ENCODE peak calls at places on chromosomes 3 and 15, in eight cellular contexts. F is A549, M is pancreas, V is fibroblast of the aortic adventitia, T is ovary, L is HCT116, J is fibroblast of pulmonary artery, Q is dorsolateral prefrontal cortex. I is an unnamed sample.

GRCh38 chr3:53806182-53807116 is 39.8 kb downstream of the CHDH start:
- DNase-seq in T (no peak), J (peak), L (no peak), Q (no peak), V (peak), M (no peak), F (no peak), I (no peak)

GRCh38 chr15:98506711-98507110 is 141.6 kb upstream of the IGF1R start:
- DNase-seq in V (no peak), M (no peak), Q (no peak), J (no peak), L (no peak), T (no peak), F (no peak), I (no peak)

GRCh38 chr3:157170861-157171260 is 10.9 kb upstream of the CCNL1 start:
- DNase-seq in Q (no peak), J (no peak), T (no peak), V (no peak), F (no peak), L (no peak), M (no peak), I (no peak)

GRCh38 chr3:187935623-187936156 is 190.4 kb upstream of the BCL6 start:
- DNase-seq in T (no peak), J (no peak), V (no peak), Q (no peak), M (no peak), F (no peak), L (no peak), I (no peak)

GRCh38 chr15:30956216-30956803 is 35.1 kb downstream of the MTMR10 start:
- DNase-seq in J (peak), T (no peak), F (no peak), Q (no peak), M (no peak), L (no peak), V (peak), I (no peak)

GRCh38 chr3:39196671-39197446 is 4.5 kb upstream of the XIRP1 start:
- DNase-seq in L (no peak), Q (no peak), V (no peak), J (no peak), F (no peak), T (no peak), M (no peak), I (no peak)

GRCh38 chr3:95154775-95155174 is 1091.9 kb downstream of the NSUN3 start:
- DNase-seq in L (no peak), J (peak), M (no peak), Q (no peak), V (no peak), F (no peak), T (no peak), I (no peak)

GRCh38 chr15:59170295-59170881 is 36.3 kb upstream of the LDHAL6B start:
- DNase-seq in F (no peak), J (peak), T (peak), M (peak), V (peak), Q (no peak), L (no peak), I (peak)

GRCh38 chr3:182609575-182610156 is 183.6 kb upstream of the ATP11B start:
- DNase-seq in M (peak), T (no peak), V (no peak), F (no peak), L (peak), J (no peak), Q (no peak), I (no peak)

GRCh38 chr3:176920806-176921205 is 276.5 kb downstream of the TBL1XR1 start:
- DNase-seq in F (no peak), Q (no peak), L (no peak), T (no peak), V (no peak), J (no peak), M (no peak), I (no peak)

GRCh38 chr3:34869696-34870095 is 769.6 kb upstream of the ARPP21 start:
- DNase-seq in L (no peak), J (no peak), M (no peak), F (no peak), V (no peak), T (no peak), Q (no peak), I (no peak)

GRCh38 chr3:78497025-78497424 is 1270.8 kb downstream of the ROBO1 start:
- DNase-seq in J (no peak), V (no peak), L (no peak), F (no peak), M (no peak), T (no peak), Q (no peak), I (no peak)

GRCh38 chr3:126556637-126557414 is 1.9 kb downstream of the C3orf22 start:
- DNase-seq in F (no peak), J (no peak), M (no peak), Q (no peak), T (no peak), L (no peak), V (no peak), I (no peak)

GRCh38 chr15:76065267-76065666 is 5.5 kb downstream of the TMEM266 start:
- DNase-seq in J (no peak), T (no peak), F (no peak), M (no peak), Q (no peak), L (no peak), V (no peak), I (no peak)

GRCh38 chr15:39299506-39300267 is 281.2 kb upstream of the THBS1 start:
- DNase-seq in L (no peak), J (no peak), T (no peak), F (no peak), V (no peak), M (no peak), Q (no peak), I (peak)

GRCh38 chr3:19757773-19758172 is 176.2 kb downstream of the EFHB start:
- DNase-seq in T (no peak), M (no peak), Q (no peak), F (no peak), L (no peak), J (no peak), V (no peak), I (no peak)

GRCh38 chr3:59821274-59821673 is 771.4 kb upstream of the CFAP20DC start:
- DNase-seq in T (no peak), M (no peak), J (no peak), Q (no peak), V (no peak), L (no peak), F (no peak), I (no peak)

GRCh38 chr3:13932578-13933295 is 52.9 kb upstream of the WNT7A start:
- DNase-seq in T (no peak), F (no peak), L (no peak), Q (no peak), M (no peak), J (no peak), V (no peak), I (no peak)

GRCh38 chr15:91561371-91562100 is 292.0 kb upstream of the SLCO3A1 start:
- DNase-seq in L (no peak), M (no peak), J (peak), V (peak), F (no peak), T (no peak), Q (no peak), I (peak)

GRCh38 chr15:63564093-63564492 is 33.1 kb upstream of the FBXL22 start:
- DNase-seq in V (no peak), L (no peak), J (no peak), T (no peak), F (no peak), M (no peak), Q (no peak), I (no peak)

GRCh38 chr3:176514297-176514696 is 683.0 kb downstream of the TBL1XR1 start:
- DNase-seq in T (no peak), J (peak), M (no peak), F (peak), V (peak), L (peak), Q (no peak), I (no peak)

GRCh38 chr3:40487172-40487571 is 10.2 kb downstream of the ZNF619 start:
- DNase-seq in L (no peak), T (no peak), M (no peak), V (no peak), J (no peak), Q (no peak), F (no peak), I (no peak)

GRCh38 chr3:129116482-129116946 is 5.1 kb downstream of the RAB43 start:
- DNase-seq in V (no peak), T (no peak), M (no peak), J (no peak), F (no peak), Q (no peak), L (no peak), I (no peak)

GRCh38 chr3:58175429-58176184 is 35.2 kb downstream of the DNASE1L3 start:
- DNase-seq in M (peak), L (no peak), J (peak), V (peak), F (no peak), Q (no peak), T (peak), I (no peak)

GRCh38 chr15:40235201-40235890 is 3.5 kb upstream of the PAK6 start:
- DNase-seq in F (no peak), V (no peak), T (no peak), Q (no peak), M (no peak), L (no peak), J (no peak), I (no peak)

GRCh38 chr15:51367322-51367976 is 26.0 kb downstream of the GLDN start:
- DNase-seq in Q (no peak), L (no peak), T (no peak), M (no peak), J (peak), F (no peak), V (peak), I (no peak)

GRCh38 chr15:68572309-68572708 is 6.5 kb upstream of the CORO2B start:
- DNase-seq in M (no peak), T (no peak), Q (no peak), V (no peak), F (no peak), J (no peak), L (no peak), I (no peak)

GRCh38 chr15:35671981-35672380 is 126.0 kb upstream of the DPH6 start:
- DNase-seq in V (no peak), T (no peak), Q (no peak), L (no peak), F (no peak), J (no peak), M (no peak), I (no peak)

GRCh38 chr3:44976002-44976815 is at the start of the genes EXOSC7 and ZDHHC3:
- DNase-seq in M (peak), Q (peak), L (peak), T (peak), J (peak), V (peak), F (peak), I (peak)

GRCh38 chr15:60301024-60301423 is 96.8 kb downstream of the ANXA2 start:
- DNase-seq in F (peak), V (no peak), M (no peak), J (no peak), T (no peak), L (peak), Q (no peak), I (no peak)

GRCh38 chr3:152302521-152303021 is 33.8 kb downstream of the MBNL1 start:
- DNase-seq in V (peak), M (peak), F (no peak), Q (no peak), J (peak), L (no peak), T (peak), I (peak)

GRCh38 chr3:10322355-10322715 is 1.4 kb upstream of the SEC13 start:
- DNase-seq in F (peak), J (no peak), Q (no peak), T (no peak), M (no peak), V (no peak), L (peak), I (no peak)

GRCh38 chr3:100993309-100993708 is at the start of gene ABI3BP:
- DNase-seq in L (peak), Q (no peak), M (peak), V (peak), J (peak), T (peak), F (peak), I (peak)

GRCh38 chr15:74951006-74951405 is 5.6 kb downstream of the RPP25 start:
- DNase-seq in F (no peak), Q (no peak), M (no peak), V (no peak), L (no peak), J (no peak), T (no peak), I (no peak)

GRCh38 chr15:74955017-74955416 is 1.6 kb downstream of the RPP25 start:
- DNase-seq in M (no peak), Q (no peak), J (no peak), V (no peak), L (no peak), F (no peak), T (peak), I (no peak)

GRCh38 chr15:74954515-74954914 is 2.1 kb downstream of the RPP25 start:
- DNase-seq in V (peak), L (no peak), Q (no peak), T (peak), F (no peak), J (peak), M (no peak), I (no peak)

GRCh38 chr15:74955796-74956647 is 550 bp downstream of the RPP25 start:
- DNase-seq in F (peak), Q (peak), L (no peak), M (peak), T (peak), V (peak), J (peak), I (no peak)

DNA sequence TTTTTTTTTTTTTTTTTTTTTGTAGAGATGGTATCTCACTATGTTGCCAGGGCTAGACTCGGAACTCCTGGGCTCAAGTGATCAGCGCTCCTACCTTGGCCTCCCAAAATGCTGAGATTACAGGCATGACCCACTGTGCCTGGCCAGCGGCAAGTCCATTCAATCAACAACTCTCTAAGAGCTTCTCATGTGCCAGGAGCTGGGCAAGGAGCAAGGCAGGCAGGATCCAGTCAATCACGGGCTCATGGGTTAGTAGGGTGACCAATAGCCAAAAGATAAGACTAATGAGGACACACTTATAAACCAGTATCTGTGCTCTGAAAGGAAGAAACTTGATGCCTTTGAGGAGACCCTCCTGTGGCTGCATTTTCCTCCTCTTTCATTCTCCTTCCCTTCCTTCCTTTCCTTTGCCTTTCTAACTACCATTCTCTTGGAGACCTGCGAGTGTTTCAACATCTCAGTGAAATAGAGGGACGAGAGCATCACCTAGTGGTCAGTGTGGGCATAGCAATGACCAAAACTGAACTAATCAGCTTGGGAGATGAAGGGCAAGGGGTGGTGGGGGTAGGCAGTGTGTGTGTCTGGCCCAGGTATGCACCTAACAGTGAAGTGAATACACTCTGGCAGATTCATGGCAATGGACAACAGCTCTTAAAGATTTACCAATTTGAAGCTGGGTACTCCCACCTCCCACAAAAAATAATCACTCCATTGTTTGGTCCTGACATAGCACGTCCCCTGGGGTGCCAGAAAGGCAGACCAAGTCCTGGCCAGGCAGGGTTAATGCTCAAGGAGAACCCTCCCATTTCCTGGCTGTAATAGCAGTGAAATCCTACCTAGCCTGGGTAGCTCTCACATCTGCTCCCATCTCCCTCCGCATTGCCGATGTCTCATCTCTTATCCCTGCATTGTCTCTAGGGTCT is 6.2 kb downstream of the RPP25 start:
- DNase-seq in L (peak), Q (peak), J (peak), T (peak), M (peak), V (peak), F (peak), I (peak)
- H3K4me3 ChIP-seq in L (no peak), Q (no peak), J (no peak), T (no peak), M (no peak), V (no peak), F (no peak), I (no peak)

DNA sequence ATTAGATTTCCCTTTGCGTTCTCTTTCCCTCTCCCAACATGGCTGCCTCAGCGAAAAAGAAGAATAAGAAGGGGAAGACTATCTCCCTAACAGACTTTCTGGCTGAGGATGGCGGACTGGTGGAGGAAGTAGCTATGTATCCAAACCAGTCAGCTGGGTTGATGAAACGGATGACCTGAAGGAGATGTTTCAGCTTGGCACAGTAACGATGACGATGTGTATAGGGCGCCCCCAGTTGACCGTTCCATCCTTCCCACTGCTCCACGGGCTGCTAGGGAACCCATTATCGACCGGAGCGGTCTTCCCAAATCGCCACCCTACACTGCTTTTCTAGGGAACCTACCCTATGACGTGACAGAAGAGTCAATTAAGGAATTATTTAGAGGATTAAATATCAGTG is 20.1 kb upstream of the PARP14 start:
- DNase-seq in M (no peak), F (no peak), Q (no peak), L (no peak), T (no peak), J (no peak), V (no peak), I (no peak)
- TF ChIP-seq CTCF in M (no peak), F (no peak), Q (no peak), L (no peak), T (no peak), J (no peak), V (no peak), I (no peak)

GRCh38 chr3:48633743-48634142 is 1.5 kb downstream of the SLC26A6 start:
- DNase-seq in V (no peak), L (no peak), Q (no peak), T (no peak), F (no peak), M (no peak), J (no peak), I (no peak)
- H3K4me3 ChIP-seq in V (peak), L (peak), Q (no peak), T (no peak), F (no peak), M (no peak), J (peak), I (peak)

GRCh38 chr3:61372723-61373122 is 121.5 kb upstream of the FHIT start:
- DNase-seq in M (no peak), F (no peak), V (no peak), J (no peak), Q (no peak), T (no peak), L (no peak), I (no peak)

GRCh38 chr3:61371123-61371522 is 119.9 kb upstream of the FHIT start:
- DNase-seq in L (peak), J (peak), F (peak), M (no peak), V (no peak), Q (no peak), T (no peak), I (no peak)
- TF ChIP-seq CTCF in L (peak), J (peak), F (peak), M (peak), V (peak), Q (peak), T (no peak), I (peak)

DNA sequence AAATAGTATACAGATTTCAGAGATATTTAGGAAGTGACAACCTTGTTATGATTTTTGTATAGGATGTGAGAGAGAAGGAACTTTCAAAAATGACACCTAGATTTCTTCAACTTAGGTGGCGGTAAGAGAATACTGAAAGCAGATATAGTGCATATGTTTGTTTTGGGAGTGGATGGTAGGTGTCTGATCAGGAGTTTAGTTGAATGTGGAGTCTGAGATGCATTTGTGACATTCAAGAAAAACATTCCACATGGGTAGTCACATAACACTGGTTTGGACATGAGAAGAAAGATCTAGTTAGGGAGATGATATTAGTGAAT is 40.7 kb downstream of the STT3B start:
- DNase-seq in V (no peak), J (no peak), Q (no peak), L (no peak), T (no peak), M (no peak), F (no peak), I (no peak)
- H3K4me3 ChIP-seq in V (no peak), J (no peak), Q (no peak), L (no peak), T (no peak), M (no peak), F (no peak), I (no peak)

GRCh38 chr3:116757310-116757709 is 47.7 kb downstream of the TUSC7 start:
- DNase-seq in J (no peak), F (no peak), L (no peak), Q (no peak), T (no peak), M (no peak), V (no peak), I (no peak)
- TF ChIP-seq CTCF in J (no peak), F (no peak), L (no peak), Q (no peak), T (no peak), M (no peak), V (no peak), I (no peak)

GRCh38 chr15:101058735-101059134 is 139.6 kb downstream of the LRRK1 start:
- DNase-seq in V (no peak), F (no peak), J (no peak), L (no peak), Q (no peak), M (no peak), T (no peak), I (no peak)
- H3K4me3 ChIP-seq in V (no peak), F (no peak), J (no peak), L (no peak), Q (no peak), M (no peak), T (no peak), I (no peak)

GRCh38 chr15:55827204-55827603 is 84.3 kb upstream of the PRTG start:
- DNase-seq in T (no peak), F (no peak), M (no peak), V (no peak), J (no peak), L (no peak), Q (no peak), I (no peak)
- TF ChIP-seq CTCF in T (no peak), F (no peak), M (no peak), V (no peak), J (no peak), L (no peak), Q (no peak), I (no peak)

GRCh38 chr15:45376300-45376928 is 1.9 kb downstream of the GATM start:
- DNase-seq in V (no peak), F (no peak), J (no peak), Q (no peak), L (no peak), M (no peak), T (no peak), I (no peak)

GRCh38 chr15:45376967-45377629 is 1.2 kb downstream of the GATM start:
- DNase-seq in Q (no peak), V (no peak), J (no peak), L (no peak), M (no peak), T (no peak), F (no peak), I (no peak)

GRCh38 chr15:45377630-45378148 is 655 bp downstream of the GATM start:
- DNase-seq in F (no peak), V (no peak), M (peak), Q (peak), L (no peak), J (no peak), T (peak), I (no peak)

GRCh38 chr15:45378149-45378912 is at the start of gene GATM:
- DNase-seq in M (peak), J (peak), V (peak), L (no peak), F (peak), Q (peak), T (peak), I (peak)

DNA sequence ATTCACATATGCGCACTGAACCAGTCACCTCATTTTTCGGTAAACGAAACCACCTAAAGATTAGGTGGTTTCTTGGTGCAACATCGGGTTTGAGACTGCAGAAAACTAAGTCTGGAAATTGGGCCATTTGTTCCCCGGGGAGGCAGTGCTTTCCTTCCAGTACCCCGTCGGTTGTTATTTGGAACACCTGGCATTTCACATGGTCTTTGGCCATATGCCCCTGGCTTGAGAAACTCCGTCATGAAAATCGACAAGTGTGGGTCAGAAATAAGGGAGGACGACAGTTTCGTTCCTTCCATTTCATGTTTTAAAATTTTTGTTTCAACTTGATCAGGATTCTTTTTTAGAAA is 544 bp upstream of the GATM start:
- DNase-seq in L (no peak), M (peak), F (no peak), J (no peak), T (peak), V (peak), Q (no peak), I (no peak)
- H3K4me3 ChIP-seq in L (no peak), M (peak), F (peak), J (peak), T (peak), V (no peak), Q (peak), I (peak)

I was measured in HFF-Myc.